ENCODE peak calls at places on chromosomes 16 and 17, in ten cellular contexts. One of them, this sample, is unnamed.

GRCh38 chr17:5422505-5422904 is 2.5 kb downstream of the RPAIN start:
- DNase-seq in cardiac muscle cell: no peak
- DNase-seq in bronchial epithelial cell: peak
- DNase-seq in Panc1: no peak
- DNase-seq in WTC11: no peak
- DNase-seq in GM13976: no peak
- DNase-seq in AG10803: peak
- DNase-seq in heart right ventricle: no peak
- DNase-seq in lower leg skin: no peak
- DNase-seq in AG09319: no peak
- DNase-seq in this sample: no peak

GRCh38 chr17:42751628-42752027 is 6.8 kb upstream of the EZH1 start:
- DNase-seq in cardiac muscle cell: no peak
- DNase-seq in bronchial epithelial cell: no peak
- DNase-seq in Panc1: no peak
- DNase-seq in WTC11: no peak
- DNase-seq in GM13976: no peak
- DNase-seq in AG10803: no peak
- DNase-seq in heart right ventricle: no peak
- DNase-seq in lower leg skin: no peak
- DNase-seq in AG09319: no peak
- DNase-seq in this sample: no peak

GRCh38 chr16:12184419-12184831 is 207.9 kb downstream of the SNX29 start:
- DNase-seq in cardiac muscle cell: no peak
- DNase-seq in bronchial epithelial cell: peak
- DNase-seq in Panc1: no peak
- DNase-seq in WTC11: no peak
- DNase-seq in GM13976: no peak
- DNase-seq in AG10803: no peak
- DNase-seq in heart right ventricle: no peak
- DNase-seq in lower leg skin: peak
- DNase-seq in AG09319: no peak
- DNase-seq in this sample: no peak

GRCh38 chr17:29205047-29205446 is 24.8 kb upstream of the MYO18A start:
- DNase-seq in cardiac muscle cell: peak
- DNase-seq in bronchial epithelial cell: no peak
- DNase-seq in Panc1: no peak
- DNase-seq in WTC11: no peak
- DNase-seq in GM13976: no peak
- DNase-seq in AG10803: no peak
- DNase-seq in heart right ventricle: peak
- DNase-seq in lower leg skin: no peak
- DNase-seq in AG09319: no peak
- DNase-seq in this sample: no peak

GRCh38 chr17:37087683-37088082 is 138.9 kb downstream of the AATF start:
- DNase-seq in cardiac muscle cell: no peak
- DNase-seq in bronchial epithelial cell: no peak
- DNase-seq in Panc1: no peak
- DNase-seq in WTC11: no peak
- DNase-seq in GM13976: no peak
- DNase-seq in AG10803: no peak
- DNase-seq in heart right ventricle: no peak
- DNase-seq in lower leg skin: no peak
- DNase-seq in AG09319: no peak
- DNase-seq in this sample: no peak

GRCh38 chr17:6815775-6816174 is 15.8 kb downstream of the TEKT1 start:
- DNase-seq in cardiac muscle cell: no peak
- DNase-seq in bronchial epithelial cell: no peak
- DNase-seq in Panc1: no peak
- DNase-seq in WTC11: no peak
- DNase-seq in GM13976: no peak
- DNase-seq in AG10803: no peak
- DNase-seq in heart right ventricle: no peak
- DNase-seq in lower leg skin: no peak
- DNase-seq in AG09319: no peak
- DNase-seq in this sample: no peak

GRCh38 chr17:81287155-81287554 is 8.0 kb downstream of the SLC38A10 start:
- DNase-seq in cardiac muscle cell: no peak
- DNase-seq in bronchial epithelial cell: no peak
- DNase-seq in Panc1: no peak
- DNase-seq in WTC11: no peak
- DNase-seq in GM13976: no peak
- DNase-seq in AG10803: no peak
- DNase-seq in heart right ventricle: no peak
- DNase-seq in lower leg skin: no peak
- DNase-seq in AG09319: no peak
- DNase-seq in this sample: no peak

GRCh38 chr16:5668553-5668952 is 571.0 kb upstream of the EEF2KMT start:
- DNase-seq in cardiac muscle cell: no peak
- DNase-seq in bronchial epithelial cell: no peak
- DNase-seq in Panc1: no peak
- DNase-seq in WTC11: no peak
- DNase-seq in GM13976: no peak
- DNase-seq in AG10803: no peak
- DNase-seq in heart right ventricle: no peak
- DNase-seq in lower leg skin: no peak
- DNase-seq in AG09319: no peak
- DNase-seq in this sample: no peak

GRCh38 chr16:4351880-4352279 is 759 bp upstream of the PAM16 start:
- DNase-seq in cardiac muscle cell: no peak
- DNase-seq in bronchial epithelial cell: peak
- DNase-seq in Panc1: no peak
- DNase-seq in WTC11: no peak
- DNase-seq in GM13976: no peak
- DNase-seq in AG10803: peak
- DNase-seq in heart right ventricle: no peak
- DNase-seq in lower leg skin: no peak
- DNase-seq in AG09319: no peak
- DNase-seq in this sample: no peak

GRCh38 chr17:80833952-80834895 is 157.4 kb upstream of the CHMP6 start:
- DNase-seq in cardiac muscle cell: no peak
- DNase-seq in bronchial epithelial cell: no peak
- DNase-seq in Panc1: no peak
- DNase-seq in WTC11: no peak
- DNase-seq in GM13976: no peak
- DNase-seq in AG10803: peak
- DNase-seq in heart right ventricle: peak
- DNase-seq in lower leg skin: peak
- DNase-seq in AG09319: peak
- DNase-seq in this sample: no peak

GRCh38 chr16:21101631-21102420 is 48.8 kb downstream of the DNAH3 start:
- DNase-seq in cardiac muscle cell: peak
- DNase-seq in bronchial epithelial cell: no peak
- DNase-seq in Panc1: no peak
- DNase-seq in WTC11: peak
- DNase-seq in GM13976: peak
- DNase-seq in AG10803: peak
- DNase-seq in heart right ventricle: no peak
- DNase-seq in lower leg skin: no peak
- DNase-seq in AG09319: no peak
- DNase-seq in this sample: no peak

GRCh38 chr16:52546291-52546941 is 527 bp downstream of the TOX3 start:
- DNase-seq in cardiac muscle cell: peak
- DNase-seq in bronchial epithelial cell: no peak
- DNase-seq in Panc1: no peak
- DNase-seq in WTC11: peak
- DNase-seq in GM13976: no peak
- DNase-seq in AG10803: no peak
- DNase-seq in heart right ventricle: no peak
- DNase-seq in lower leg skin: no peak
- DNase-seq in AG09319: no peak
- DNase-seq in this sample: no peak

GRCh38 chr17:29062215-29062614 is 19.3 kb downstream of the PIPOX start:
- DNase-seq in cardiac muscle cell: no peak
- DNase-seq in bronchial epithelial cell: no peak
- DNase-seq in Panc1: no peak
- DNase-seq in WTC11: no peak
- DNase-seq in GM13976: no peak
- DNase-seq in AG10803: no peak
- DNase-seq in heart right ventricle: no peak
- DNase-seq in lower leg skin: no peak
- DNase-seq in AG09319: no peak
- DNase-seq in this sample: no peak

GRCh38 chr16:68128577-68129305 is 43.6 kb downstream of the NFATC3 start:
- DNase-seq in cardiac muscle cell: no peak
- DNase-seq in bronchial epithelial cell: peak
- DNase-seq in Panc1: no peak
- DNase-seq in WTC11: no peak
- DNase-seq in GM13976: no peak
- DNase-seq in AG10803: peak
- DNase-seq in heart right ventricle: no peak
- DNase-seq in lower leg skin: no peak
- DNase-seq in AG09319: peak
- DNase-seq in this sample: no peak

GRCh38 chr17:45376606-45377005 is 56.1 kb downstream of the ARHGAP27 start:
- DNase-seq in cardiac muscle cell: no peak
- DNase-seq in bronchial epithelial cell: no peak
- DNase-seq in Panc1: no peak
- DNase-seq in WTC11: no peak
- DNase-seq in GM13976: no peak
- DNase-seq in AG10803: no peak
- DNase-seq in heart right ventricle: no peak
- DNase-seq in lower leg skin: no peak
- DNase-seq in AG09319: no peak
- DNase-seq in this sample: no peak

GRCh38 chr17:18986541-18987229 is 17.9 kb downstream of the FAM83G start:
- DNase-seq in cardiac muscle cell: no peak
- DNase-seq in bronchial epithelial cell: no peak
- DNase-seq in Panc1: no peak
- DNase-seq in WTC11: no peak
- DNase-seq in GM13976: no peak
- DNase-seq in AG10803: no peak
- DNase-seq in heart right ventricle: no peak
- DNase-seq in lower leg skin: no peak
- DNase-seq in AG09319: no peak
- DNase-seq in this sample: no peak

GRCh38 chr16:82440336-82440735 is 186.4 kb upstream of the CDH13 start:
- DNase-seq in cardiac muscle cell: peak
- DNase-seq in bronchial epithelial cell: no peak
- DNase-seq in Panc1: no peak
- DNase-seq in WTC11: no peak
- DNase-seq in GM13976: no peak
- DNase-seq in AG10803: no peak
- DNase-seq in heart right ventricle: no peak
- DNase-seq in lower leg skin: no peak
- DNase-seq in AG09319: no peak
- DNase-seq in this sample: no peak

GRCh38 chr16:82439678-82440293 is 187.0 kb upstream of the CDH13 start:
- DNase-seq in cardiac muscle cell: peak
- DNase-seq in bronchial epithelial cell: no peak
- DNase-seq in Panc1: no peak
- DNase-seq in WTC11: peak
- DNase-seq in GM13976: peak
- DNase-seq in AG10803: peak
- DNase-seq in heart right ventricle: no peak
- DNase-seq in lower leg skin: no peak
- DNase-seq in AG09319: no peak
- DNase-seq in this sample: peak
- TF ChIP-seq CTCF in cardiac muscle cell: peak
- TF ChIP-seq CTCF in bronchial epithelial cell: peak
- TF ChIP-seq CTCF in Panc1: peak
- TF ChIP-seq CTCF in WTC11: peak
- TF ChIP-seq CTCF in GM13976: no peak
- TF ChIP-seq CTCF in AG10803: peak
- TF ChIP-seq CTCF in heart right ventricle: no peak
- TF ChIP-seq CTCF in lower leg skin: no peak
- TF ChIP-seq CTCF in AG09319: peak
- TF ChIP-seq CTCF in this sample: peak

DNA sequence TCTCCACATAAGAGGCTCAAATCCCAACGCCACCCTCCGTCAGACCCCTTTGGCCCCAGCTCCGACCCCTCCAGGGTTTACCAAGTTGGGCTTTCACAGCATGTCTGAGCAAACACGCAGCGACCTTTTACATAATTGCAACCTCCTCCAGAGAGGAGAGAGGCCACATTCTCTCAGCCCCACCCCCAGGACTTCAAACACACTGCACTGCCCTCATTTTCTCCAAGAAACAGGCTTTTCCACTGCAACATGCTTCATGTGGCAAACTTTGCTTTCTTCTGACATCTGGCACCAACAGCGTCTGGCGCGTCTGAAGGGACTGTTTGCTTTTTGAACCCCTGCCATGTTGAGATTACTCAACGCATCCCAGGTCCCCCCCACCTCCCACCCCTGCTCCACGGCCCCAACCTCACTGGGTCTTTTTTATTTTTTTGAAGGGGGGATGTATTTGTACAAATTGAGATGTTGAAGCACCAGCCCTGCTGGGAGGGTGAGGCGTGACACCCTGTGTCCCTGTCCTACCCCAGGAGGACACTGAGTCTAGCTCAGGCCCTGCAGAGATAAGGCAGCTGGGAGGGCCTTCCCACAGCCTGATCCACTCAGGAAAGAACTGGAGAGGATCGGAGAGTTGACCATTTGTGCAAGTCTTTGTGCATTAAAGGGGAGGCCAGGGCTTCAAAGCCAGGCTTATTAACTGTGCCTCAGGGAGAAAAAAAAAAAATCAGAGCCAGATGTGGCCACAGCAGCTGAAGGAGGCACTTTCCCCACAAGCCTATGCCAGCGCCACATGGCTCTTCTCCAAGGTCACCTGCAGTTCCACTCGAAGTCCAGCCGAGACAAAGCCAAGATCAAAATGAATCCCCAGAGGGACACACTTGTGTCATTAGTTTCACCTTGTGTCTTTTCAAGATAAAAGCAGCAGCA is 29.7 kb downstream of the AXIN2 start:
- DNase-seq in cardiac muscle cell: peak
- DNase-seq in bronchial epithelial cell: no peak
- DNase-seq in Panc1: no peak
- DNase-seq in WTC11: peak
- DNase-seq in GM13976: no peak
- DNase-seq in AG10803: peak
- DNase-seq in heart right ventricle: peak
- DNase-seq in lower leg skin: no peak
- DNase-seq in AG09319: peak
- DNase-seq in this sample: no peak
- TF ChIP-seq CTCF in cardiac muscle cell: peak
- TF ChIP-seq CTCF in bronchial epithelial cell: no peak
- TF ChIP-seq CTCF in Panc1: no peak
- TF ChIP-seq CTCF in WTC11: no peak
- TF ChIP-seq CTCF in GM13976: no peak
- TF ChIP-seq CTCF in AG10803: peak
- TF ChIP-seq CTCF in heart right ventricle: no peak
- TF ChIP-seq CTCF in lower leg skin: no peak
- TF ChIP-seq CTCF in AG09319: peak
- TF ChIP-seq CTCF in this sample: no peak

GRCh38 chr17:47717845-47718621 is 15.0 kb upstream of the TBX21 start:
- DNase-seq in cardiac muscle cell: no peak
- DNase-seq in bronchial epithelial cell: no peak
- DNase-seq in Panc1: no peak
- DNase-seq in WTC11: no peak
- DNase-seq in GM13976: no peak
- DNase-seq in AG10803: peak
- DNase-seq in heart right ventricle: no peak
- DNase-seq in lower leg skin: no peak
- DNase-seq in AG09319: no peak
- DNase-seq in this sample: no peak
- TF ChIP-seq CTCF in cardiac muscle cell: no peak
- TF ChIP-seq CTCF in bronchial epithelial cell: no peak
- TF ChIP-seq CTCF in Panc1: no peak
- TF ChIP-seq CTCF in WTC11: no peak
- TF ChIP-seq CTCF in GM13976: no peak
- TF ChIP-seq CTCF in AG10803: no peak
- TF ChIP-seq CTCF in heart right ventricle: no peak
- TF ChIP-seq CTCF in lower leg skin: no peak
- TF ChIP-seq CTCF in AG09319: no peak
- TF ChIP-seq CTCF in this sample: no peak

GRCh38 chr16:58127634-58128033 is 1.5 kb downstream of the CFAP20 start:
- DNase-seq in cardiac muscle cell: no peak
- DNase-seq in bronchial epithelial cell: no peak
- DNase-seq in Panc1: no peak
- DNase-seq in WTC11: no peak
- DNase-seq in GM13976: no peak
- DNase-seq in AG10803: peak
- DNase-seq in heart right ventricle: no peak
- DNase-seq in lower leg skin: no peak
- DNase-seq in AG09319: no peak
- DNase-seq in this sample: no peak
- TF ChIP-seq CTCF in cardiac muscle cell: peak
- TF ChIP-seq CTCF in bronchial epithelial cell: peak
- TF ChIP-seq CTCF in Panc1: no peak
- TF ChIP-seq CTCF in WTC11: no peak
- TF ChIP-seq CTCF in GM13976: no peak
- TF ChIP-seq CTCF in AG10803: peak
- TF ChIP-seq CTCF in heart right ventricle: no peak
- TF ChIP-seq CTCF in lower leg skin: no peak
- TF ChIP-seq CTCF in AG09319: peak
- TF ChIP-seq CTCF in this sample: no peak

This sample was measured in GM13977.